ENCODE peak calls at places on chromosomes 2 and 18, in ten cellular contexts. L, X, G, R, U, O, E, B, H and P are unnamed samples.

GRCh38 chr18:46946656-46947282 is 29.4 kb downstream of the KATNAL2 start:
- DNase-seq in B (peak), U (peak), X (peak), O (no peak), R (peak), E (peak), H (peak), L (peak), G (peak), P (peak)

GRCh38 chr2:216880509-216881184 is 20.8 kb upstream of the TNP1 start:
- DNase-seq in X (no peak), E (no peak), G (no peak), H (peak), R (no peak), U (no peak), B (peak), O (no peak), L (no peak), P (no peak)

GRCh38 chr2:80086831-80087230 is 217.7 kb downstream of the LRRTM1 start:
- DNase-seq in H (peak), G (no peak), X (no peak), R (no peak), E (peak), L (no peak), O (no peak), B (peak), U (no peak), P (no peak)

GRCh38 chr2:54561795-54562592 is 105.9 kb downstream of the SPTBN1 start:
- DNase-seq in X (no peak), L (no peak), O (no peak), H (no peak), G (no peak), R (no peak), U (no peak), B (no peak), E (no peak), P (no peak)

GRCh38 chr2:152445791-152446201 is 110.8 kb downstream of the FMNL2 start:
- DNase-seq in X (no peak), G (no peak), L (peak), U (no peak), O (peak), H (peak), E (peak), B (peak), R (no peak), P (peak)

GRCh38 chr2:133504566-133505505 is 63.4 kb downstream of the NCKAP5 start:
- DNase-seq in G (no peak), L (peak), B (peak), H (no peak), X (no peak), U (no peak), O (no peak), E (peak), R (no peak), P (no peak)

GRCh38 chr2:124877065-124877671 is 852.1 kb downstream of the CNTNAP5 start:
- DNase-seq in H (peak), B (peak), G (no peak), R (no peak), O (no peak), U (no peak), L (no peak), E (peak), X (no peak), P (no peak)

GRCh38 chr2:59463401-59463800 is 1090.1 kb downstream of the BCL11A start:
- DNase-seq in L (no peak), O (no peak), E (no peak), R (no peak), H (no peak), B (no peak), X (no peak), G (no peak), U (no peak), P (no peak)

GRCh38 chr18:70025580-70025979 is 77.9 kb upstream of the CD226 start:
- DNase-seq in X (no peak), B (no peak), H (no peak), R (no peak), E (no peak), G (no peak), L (no peak), O (no peak), U (no peak), P (no peak)